ENCODE peak calls at places on chromosome 16, in ten cellular contexts. S is ascending aorta; O is mesendoderm; G is iPS DF 6.9; F is sigmoid colon; I is body of pancreas; C is naive thymus-derived CD4-positive, alpha-beta T cell; R is HepG2; M is stomach; L is lower lobe of right lung. K is an unnamed sample.

GRCh38 chr16:57645691-57646387 is 17.4 kb downstream of the ADGRG1 start:
- DNase-seq in S (no peak), O (no peak), G (no peak), F (peak; percentile 73), I (no peak), C (no peak), R (no peak), M (no peak), L (no peak), K (no peak)

GRCh38 chr16:84759061-84759460 is 59.3 kb downstream of the USP10 start:
- DNase-seq in S (peak; percentile 9), O (no peak), G (no peak), F (peak; percentile 46), I (no peak), C (peak; percentile 47), R (no peak), M (no peak), L (no peak), K (no peak)

GRCh38 chr16:69917739-69918138 is 33.4 kb upstream of the CLEC18A start:
- DNase-seq in S (peak; percentile 91), O (peak; percentile 97), G (no peak), F (peak; percentile 86), I (peak; percentile 80), C (no peak), R (no peak), M (no peak), L (peak; percentile 52), K (peak; percentile 73)

GRCh38 chr16:56682703-56683397 is 580 bp downstream of the MT1X start:
- DNase-seq in S (no peak), O (no peak), G (no peak), F (peak; percentile 66), I (no peak), C (no peak), R (no peak), M (no peak), L (no peak), K (no peak)

GRCh38 chr16:6190756-6191155 is 1093.2 kb upstream of the EEF2KMT start:
- DNase-seq in S (no peak), O (no peak), G (no peak), F (no peak), I (no peak), C (no peak), R (no peak), M (no peak), L (no peak), K (no peak)

GRCh38 chr16:23283571-23283970 is 18.5 kb upstream of the SCNN1B start:
- DNase-seq in S (no peak), O (no peak), G (no peak), F (no peak), I (no peak), C (no peak), R (no peak), M (no peak), L (no peak), K (no peak)

GRCh38 chr16:660459-661183 is 7.3 kb upstream of the RHOT2 start:
- DNase-seq in S (peak; percentile 91), O (peak; percentile 94), G (no peak), F (peak; percentile 96), I (peak; percentile 99), C (peak; percentile 50), R (no peak), M (peak; percentile 97), L (peak; percentile 97), K (peak; percentile 84)

GRCh38 chr16:71789136-71789535 is 19.5 kb downstream of the AP1G1 start:
- DNase-seq in S (no peak), O (no peak), G (no peak), F (no peak), I (no peak), C (no peak), R (no peak), M (no peak), L (no peak), K (no peak)

GRCh38 chr16:78235168-78235800 is 135.8 kb downstream of the WWOX start:
- DNase-seq in S (peak; percentile 79), O (peak; percentile 79), G (peak; percentile 61), F (peak; percentile 72), I (peak; percentile 59), C (peak; percentile 65), R (peak; percentile 65), M (peak; percentile 78), L (peak; percentile 73), K (peak; percentile 41)

GRCh38 chr16:9345889-9346288 is 254.4 kb downstream of the HAPSTR1 start:
- DNase-seq in S (no peak), O (no peak), G (no peak), F (no peak), I (no peak), C (no peak), R (no peak), M (no peak), L (no peak), K (no peak)

GRCh38 chr16:2535644-2536021 is 2.2 kb upstream of the PDPK1 start:
- DNase-seq in S (peak; percentile 80), O (no peak), G (no peak), F (peak; percentile 85), I (no peak), C (no peak), R (no peak), M (no peak), L (peak; percentile 55), K (no peak)

GRCh38 chr16:2874032-2874431 is 9.0 kb upstream of the FLYWCH2 start:
- DNase-seq in S (no peak), O (no peak), G (no peak), F (no peak), I (no peak), C (no peak), R (no peak), M (no peak), L (peak; percentile 2), K (no peak)

GRCh38 chr16:30901201-30902069 is 5.0 kb downstream of the CTF1 start:
- DNase-seq in S (no peak), O (peak; percentile 34), G (no peak), F (no peak), I (no peak), C (no peak), R (peak; percentile 26), M (no peak), L (no peak), K (no peak)

GRCh38 chr16:71412270-71413160 is 29.3 kb downstream of the TLE7 start:
- DNase-seq in S (peak; percentile 69), O (peak; percentile 88), G (peak; percentile 82), F (no peak), I (peak; percentile 77), C (peak; percentile 66), R (peak; percentile 78), M (peak; percentile 71), L (peak; percentile 53), K (peak; percentile 54)

GRCh38 chr16:273547-274421 is 2.0 kb downstream of the RGS11 start:
- DNase-seq in S (no peak), O (no peak), G (no peak), F (no peak), I (peak; percentile 79), C (no peak), R (no peak), M (peak; percentile 63), L (no peak), K (no peak)

GRCh38 chr16:84044108-84044488 is 1.5 kb upstream of the SLC38A8 start:
- DNase-seq in S (no peak), O (peak; percentile 84), G (peak; percentile 27), F (no peak), I (no peak), C (no peak), R (peak; percentile 73), M (no peak), L (peak; percentile 21), K (no peak)

GRCh38 chr16:68902376-68903345 is 59.3 kb downstream of the TANGO6 start:
- DNase-seq in S (no peak), O (peak; percentile 81), G (peak; percentile 55), F (no peak), I (peak; percentile 51), C (no peak), R (peak; percentile 63), M (no peak), L (no peak), K (no peak)

GRCh38 chr16:54938351-54939346 is 8.0 kb downstream of the IRX5 start:
- DNase-seq in S (no peak), O (peak; percentile 39), G (no peak), F (no peak), I (no peak), C (no peak), R (no peak), M (no peak), L (peak; percentile 63), K (no peak)
- H3K27me3 ChIP-seq in S (no peaks in the 10 kb centered on the region), O (peaks cover 64% of the 10 kb centered on the region), G (peaks cover 64% of the 10 kb centered on the region), F (peaks cover 94% of the 10 kb centered on the region), I (no peaks in the 10 kb centered on the region), C (peaks cover 10% of the 10 kb centered on the region), R (peaks cover 13% of the 10 kb centered on the region), M (peaks cover 95% of the 10 kb centered on the region), L (peaks cover 81% of the 10 kb centered on the region), K (peaks cover 100% of the 10 kb centered on the region)

GRCh38 chr16:24358117-24358516 is 102.0 kb downstream of the CACNG3 start:
- DNase-seq in S (no peak), O (no peak), G (no peak), F (no peak), I (no peak), C (no peak), R (no peak), M (no peak), L (no peak), K (no peak)
- H3K27me3 ChIP-seq in S (no peaks in the 10 kb centered on the region), O (no peaks in the 10 kb centered on the region), G (no peaks in the 10 kb centered on the region), F (no peaks in the 10 kb centered on the region), I (no peaks in the 10 kb centered on the region), C (no peaks in the 10 kb centered on the region), R (no peaks in the 10 kb centered on the region), M (no peaks in the 10 kb centered on the region), L (no peaks in the 10 kb centered on the region), K (no peaks in the 10 kb centered on the region)

GRCh38 chr16:24977673-24978065 is 37.5 kb downstream of the ARHGAP17 start:
- DNase-seq in S (peak; percentile 58), O (peak; percentile 51), G (no peak), F (no peak), I (no peak), C (no peak), R (peak; percentile 36), M (no peak), L (no peak), K (no peak)
- H3K27me3 ChIP-seq in S (no peaks in the 10 kb centered on the region), O (no peaks in the 10 kb centered on the region), G (no peaks in the 10 kb centered on the region), F (no peaks in the 10 kb centered on the region), I (no peaks in the 10 kb centered on the region), C (no peaks in the 10 kb centered on the region), R (no peaks in the 10 kb centered on the region), M (no peaks in the 10 kb centered on the region), L (no peaks in the 10 kb centered on the region), K (no peaks in the 10 kb centered on the region)

GRCh38 chr16:88897696-88898425 is 31.4 kb upstream of the PABPN1L start:
- DNase-seq in S (no peak), O (no peak), G (no peak), F (no peak), I (no peak), C (no peak), R (no peak), M (no peak), L (no peak), K (no peak)

GRCh38 chr16:88894681-88895300 is 28.3 kb upstream of the PABPN1L start:
- DNase-seq in S (no peak), O (no peak), G (no peak), F (no peak), I (no peak), C (no peak), R (no peak), M (no peak), L (no peak), K (no peak)

GRCh38 chr16:88896238-88897065 is 30.0 kb upstream of the PABPN1L start:
- DNase-seq in S (no peak), O (no peak), G (no peak), F (no peak), I (no peak), C (no peak), R (no peak), M (no peak), L (no peak), K (no peak)

GRCh38 chr16:88893127-88893968 is 26.9 kb upstream of the PABPN1L start:
- DNase-seq in S (no peak), O (no peak), G (no peak), F (no peak), I (no peak), C (no peak), R (no peak), M (no peak), L (no peak), K (no peak)

GRCh38 chr16:88895335-88895734 is 28.9 kb upstream of the PABPN1L start:
- DNase-seq in S (no peak), O (no peak), G (no peak), F (no peak), I (no peak), C (no peak), R (no peak), M (no peak), L (no peak), K (no peak)
- H3K27me3 ChIP-seq in S (no peaks in the 10 kb centered on the region), O (no peaks in the 10 kb centered on the region), G (no peaks in the 10 kb centered on the region), F (peaks cover 6% of the 10 kb centered on the region), I (no peaks in the 10 kb centered on the region), C (no peaks in the 10 kb centered on the region), R (peaks cover 63% of the 10 kb centered on the region), M (no peaks in the 10 kb centered on the region), L (no peaks in the 10 kb centered on the region), K (no peaks in the 10 kb centered on the region)